ENCODE peak calls at places on chromosomes 12 and 14, in ten cellular contexts. One of them, this sample, is unnamed.

GRCh38 chr12:131882804-131883520 is 11.5 kb upstream of the ULK1 start:
- DNase-seq in spleen: no peak
- DNase-seq in Panc1: no peak
- DNase-seq in HCT116: no peak
- DNase-seq in SK-N-SH: no peak
- DNase-seq in vagina: no peak
- DNase-seq in HepG2: no peak
- DNase-seq in upper lobe of left lung: peak; percentile 44
- DNase-seq in K562: no peak
- DNase-seq in breast epithelium: no peak
- DNase-seq in this sample: no peak

GRCh38 chr12:3071107-3071506 is 6.1 kb upstream of the TSPAN9 start:
- DNase-seq in spleen: no peak
- DNase-seq in Panc1: no peak
- DNase-seq in HCT116: no peak
- DNase-seq in SK-N-SH: no peak
- DNase-seq in vagina: no peak
- DNase-seq in HepG2: peak; percentile 58
- DNase-seq in upper lobe of left lung: no peak
- DNase-seq in K562: no peak
- DNase-seq in breast epithelium: no peak
- DNase-seq in this sample: no peak

GRCh38 chr14:61466249-61466904 is 145.0 kb downstream of the PRKCH start:
- DNase-seq in spleen: no peak
- DNase-seq in Panc1: no peak
- DNase-seq in HCT116: no peak
- DNase-seq in SK-N-SH: no peak
- DNase-seq in vagina: peak; percentile 97
- DNase-seq in HepG2: peak; percentile 69
- DNase-seq in upper lobe of left lung: peak; percentile 46
- DNase-seq in K562: no peak
- DNase-seq in breast epithelium: no peak
- DNase-seq in this sample: peak; percentile 51

GRCh38 chr12:105279460-105280056 is 43.6 kb upstream of the APPL2 start:
- DNase-seq in spleen: no peak
- DNase-seq in Panc1: no peak
- DNase-seq in HCT116: peak; percentile 26
- DNase-seq in SK-N-SH: peak; percentile 16
- DNase-seq in vagina: no peak
- DNase-seq in HepG2: peak; percentile 22
- DNase-seq in upper lobe of left lung: no peak
- DNase-seq in K562: peak; percentile 15
- DNase-seq in breast epithelium: no peak
- DNase-seq in this sample: peak; percentile 25

GRCh38 chr12:49825971-49826421 is 2.2 kb downstream of the NCKAP5L start:
- DNase-seq in spleen: no peak
- DNase-seq in Panc1: no peak
- DNase-seq in HCT116: no peak
- DNase-seq in SK-N-SH: no peak
- DNase-seq in vagina: no peak
- DNase-seq in HepG2: no peak
- DNase-seq in upper lobe of left lung: no peak
- DNase-seq in K562: peak; percentile 6
- DNase-seq in breast epithelium: peak; percentile 80
- DNase-seq in this sample: no peak

GRCh38 chr14:61644185-61644584 is 51.1 kb upstream of the HIF1A start:
- DNase-seq in spleen: no peak
- DNase-seq in Panc1: no peak
- DNase-seq in HCT116: no peak
- DNase-seq in SK-N-SH: no peak
- DNase-seq in vagina: no peak
- DNase-seq in HepG2: no peak
- DNase-seq in upper lobe of left lung: no peak
- DNase-seq in K562: no peak
- DNase-seq in breast epithelium: no peak
- DNase-seq in this sample: no peak

GRCh38 chr12:77049767-77050353 is 15.5 kb downstream of the E2F7 start:
- DNase-seq in spleen: no peak
- DNase-seq in Panc1: no peak
- DNase-seq in HCT116: peak; percentile 63
- DNase-seq in SK-N-SH: peak; percentile 49
- DNase-seq in vagina: no peak
- DNase-seq in HepG2: peak; percentile 69
- DNase-seq in upper lobe of left lung: no peak
- DNase-seq in K562: peak; percentile 57
- DNase-seq in breast epithelium: no peak
- DNase-seq in this sample: no peak

GRCh38 chr12:124515981-124516380 is 51.4 kb downstream of the NCOR2 start:
- DNase-seq in spleen: no peak
- DNase-seq in Panc1: no peak
- DNase-seq in HCT116: no peak
- DNase-seq in SK-N-SH: no peak
- DNase-seq in vagina: no peak
- DNase-seq in HepG2: no peak
- DNase-seq in upper lobe of left lung: peak; percentile 40
- DNase-seq in K562: no peak
- DNase-seq in breast epithelium: no peak
- DNase-seq in this sample: no peak

DNA sequence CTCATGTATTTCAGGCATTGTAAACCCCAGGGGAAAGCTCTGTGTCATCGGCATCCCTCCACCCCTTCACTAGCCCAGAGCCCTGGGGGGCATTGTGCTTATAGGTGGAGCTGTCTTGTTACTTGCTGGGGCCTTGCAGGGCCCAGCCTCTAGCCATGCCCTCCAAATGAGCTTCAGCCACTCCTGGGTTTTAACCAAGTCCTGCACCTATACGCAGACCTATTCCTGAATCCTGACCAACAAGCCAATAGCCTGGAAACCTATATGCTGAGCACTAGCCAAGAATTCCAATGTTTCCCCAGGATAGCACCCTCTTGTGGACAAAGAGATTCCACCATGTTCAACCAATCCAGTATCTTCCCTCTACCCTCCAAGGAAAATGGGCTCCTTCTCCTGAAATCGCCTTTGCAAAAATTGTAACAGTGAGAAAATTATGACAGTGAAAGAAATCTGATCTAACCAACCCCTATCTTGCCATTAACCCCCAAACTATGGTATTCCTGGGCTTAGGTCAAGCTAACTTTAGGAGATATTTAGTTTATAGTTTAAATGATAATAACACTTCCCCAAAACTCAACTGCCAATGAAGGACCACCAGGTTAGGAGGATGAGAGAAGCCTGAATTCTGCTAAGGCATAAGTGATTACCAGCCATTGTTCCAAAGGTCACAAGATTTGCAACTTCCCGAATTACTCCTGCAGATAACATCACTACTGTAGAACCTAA is 55.5 kb downstream of the TTC7B start:
- DNase-seq in spleen: no peak
- DNase-seq in Panc1: no peak
- DNase-seq in HCT116: no peak
- DNase-seq in SK-N-SH: peak; percentile 48
- DNase-seq in vagina: peak; percentile 84
- DNase-seq in HepG2: peak; percentile 38
- DNase-seq in upper lobe of left lung: no peak
- DNase-seq in K562: peak; percentile 34
- DNase-seq in breast epithelium: no peak
- DNase-seq in this sample: no peak
- TF ChIP-seq CTCF in spleen: peak; percentile 59
- TF ChIP-seq CTCF in Panc1: peak; percentile 71
- TF ChIP-seq CTCF in HCT116: peak; percentile 78
- TF ChIP-seq CTCF in SK-N-SH: peak; percentile 64
- TF ChIP-seq CTCF in vagina: peak; percentile 21
- TF ChIP-seq CTCF in HepG2: peak; percentile 53
- TF ChIP-seq CTCF in upper lobe of left lung: no peak
- TF ChIP-seq CTCF in K562: peak; percentile 67
- TF ChIP-seq CTCF in breast epithelium: peak; percentile 32
- TF ChIP-seq CTCF in this sample: peak; percentile 49

DNA sequence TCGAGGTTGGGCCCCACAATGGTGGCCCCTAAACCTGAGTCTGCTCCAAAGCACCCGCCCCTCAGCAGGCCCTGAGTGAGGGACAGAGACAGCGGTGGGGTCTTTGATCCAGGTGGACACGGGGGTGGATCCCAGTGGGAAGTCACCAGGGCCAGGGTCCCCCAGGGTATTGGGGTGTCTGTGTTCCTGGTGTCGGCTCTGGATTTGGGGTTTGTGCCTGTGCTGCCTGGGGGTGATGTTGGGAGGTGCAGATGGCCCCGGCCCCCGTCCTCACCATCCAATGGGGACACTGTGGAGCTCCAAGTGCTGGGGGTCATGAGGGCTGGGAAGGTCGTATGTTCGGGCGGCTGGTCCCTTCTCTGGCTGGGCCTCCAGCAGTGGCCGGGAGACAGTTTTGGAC is 354.2 kb downstream of the TMEM121 start:
- DNase-seq in spleen: peak; percentile 40
- DNase-seq in Panc1: no peak
- DNase-seq in HCT116: no peak
- DNase-seq in SK-N-SH: no peak
- DNase-seq in vagina: no peak
- DNase-seq in HepG2: no peak
- DNase-seq in upper lobe of left lung: peak; percentile 15
- DNase-seq in K562: no peak
- DNase-seq in breast epithelium: no peak
- DNase-seq in this sample: no peak
- H3K9me3 ChIP-seq in spleen: no peaks in the 10 kb centered on the region
- H3K9me3 ChIP-seq in Panc1: no peaks in the 10 kb centered on the region
- H3K9me3 ChIP-seq in HCT116: no peaks in the 10 kb centered on the region
- H3K9me3 ChIP-seq in SK-N-SH: no peaks in the 10 kb centered on the region
- H3K9me3 ChIP-seq in vagina: no peaks in the 10 kb centered on the region
- H3K9me3 ChIP-seq in HepG2: no peaks in the 10 kb centered on the region
- H3K9me3 ChIP-seq in upper lobe of left lung: no peaks in the 10 kb centered on the region
- H3K9me3 ChIP-seq in K562: no peaks in the 10 kb centered on the region
- H3K9me3 ChIP-seq in breast epithelium: no peaks in the 10 kb centered on the region
- H3K9me3 ChIP-seq in this sample: no peaks in the 10 kb centered on the region

GRCh38 chr12:53733051-53733812 is 6.0 kb upstream of the CALCOCO1 start:
- DNase-seq in spleen: no peak
- DNase-seq in Panc1: no peak
- DNase-seq in HCT116: no peak
- DNase-seq in SK-N-SH: no peak
- DNase-seq in vagina: no peak
- DNase-seq in HepG2: no peak
- DNase-seq in upper lobe of left lung: no peak
- DNase-seq in K562: no peak
- DNase-seq in breast epithelium: no peak
- DNase-seq in this sample: no peak
- TF ChIP-seq POLR2AphosphoS5 in spleen: no peak
- TF ChIP-seq POLR2AphosphoS5 in Panc1: no peak
- TF ChIP-seq POLR2AphosphoS5 in HCT116: no peak
- TF ChIP-seq POLR2AphosphoS5 in SK-N-SH: no peak
- TF ChIP-seq POLR2AphosphoS5 in vagina: no peak
- TF ChIP-seq POLR2AphosphoS5 in HepG2: no peak
- TF ChIP-seq POLR2AphosphoS5 in upper lobe of left lung: no peak
- TF ChIP-seq POLR2AphosphoS5 in K562: no peak
- TF ChIP-seq POLR2AphosphoS5 in breast epithelium: no peak
- TF ChIP-seq POLR2AphosphoS5 in this sample: no peak

GRCh38 chr12:57419495-57419894 is 11.3 kb downstream of the R3HDM2 start:
- DNase-seq in spleen: no peak
- DNase-seq in Panc1: no peak
- DNase-seq in HCT116: no peak
- DNase-seq in SK-N-SH: no peak
- DNase-seq in vagina: no peak
- DNase-seq in HepG2: no peak
- DNase-seq in upper lobe of left lung: no peak
- DNase-seq in K562: no peak
- DNase-seq in breast epithelium: no peak
- DNase-seq in this sample: no peak
- TF ChIP-seq CTCF in spleen: no peak
- TF ChIP-seq CTCF in Panc1: no peak
- TF ChIP-seq CTCF in HCT116: no peak
- TF ChIP-seq CTCF in SK-N-SH: no peak
- TF ChIP-seq CTCF in vagina: no peak
- TF ChIP-seq CTCF in HepG2: no peak
- TF ChIP-seq CTCF in upper lobe of left lung: no peak
- TF ChIP-seq CTCF in K562: no peak
- TF ChIP-seq CTCF in breast epithelium: no peak
- TF ChIP-seq CTCF in this sample: no peak

DNA sequence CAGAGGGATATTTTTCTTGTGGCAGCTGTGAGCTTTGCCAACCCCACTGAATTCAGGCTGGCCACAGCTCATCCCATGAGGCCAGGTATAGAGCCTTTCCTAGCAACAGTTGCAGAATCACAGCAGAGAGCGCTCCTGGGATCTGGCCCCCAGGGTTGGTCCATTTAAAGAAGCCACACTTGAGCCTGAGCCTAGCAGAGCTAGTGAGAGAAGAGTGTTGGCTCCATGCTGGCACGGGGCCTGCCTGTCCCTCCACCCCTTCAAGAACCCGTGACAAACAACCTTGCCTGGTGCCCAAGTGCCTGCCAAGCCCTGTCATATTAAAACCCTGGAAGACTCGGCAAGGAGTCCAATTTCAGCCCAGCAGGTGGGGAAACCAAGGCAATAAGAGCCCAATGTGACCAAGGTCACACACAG is 91.6 kb downstream of the LRRC74A start:
- DNase-seq in spleen: no peak
- DNase-seq in Panc1: no peak
- DNase-seq in HCT116: no peak
- DNase-seq in SK-N-SH: no peak
- DNase-seq in vagina: no peak
- DNase-seq in HepG2: no peak
- DNase-seq in upper lobe of left lung: peak; percentile 75
- DNase-seq in K562: no peak
- DNase-seq in breast epithelium: peak; percentile 61
- DNase-seq in this sample: no peak
- H3K9me3 ChIP-seq in spleen: no peaks in the 10 kb centered on the region
- H3K9me3 ChIP-seq in Panc1: no peaks in the 10 kb centered on the region
- H3K9me3 ChIP-seq in HCT116: no peaks in the 10 kb centered on the region
- H3K9me3 ChIP-seq in SK-N-SH: no peaks in the 10 kb centered on the region
- H3K9me3 ChIP-seq in vagina: no peaks in the 10 kb centered on the region
- H3K9me3 ChIP-seq in HepG2: no peaks in the 10 kb centered on the region
- H3K9me3 ChIP-seq in upper lobe of left lung: no peaks in the 10 kb centered on the region
- H3K9me3 ChIP-seq in K562: no peaks in the 10 kb centered on the region
- H3K9me3 ChIP-seq in breast epithelium: no peaks in the 10 kb centered on the region
- H3K9me3 ChIP-seq in this sample: no peaks in the 10 kb centered on the region

DNA sequence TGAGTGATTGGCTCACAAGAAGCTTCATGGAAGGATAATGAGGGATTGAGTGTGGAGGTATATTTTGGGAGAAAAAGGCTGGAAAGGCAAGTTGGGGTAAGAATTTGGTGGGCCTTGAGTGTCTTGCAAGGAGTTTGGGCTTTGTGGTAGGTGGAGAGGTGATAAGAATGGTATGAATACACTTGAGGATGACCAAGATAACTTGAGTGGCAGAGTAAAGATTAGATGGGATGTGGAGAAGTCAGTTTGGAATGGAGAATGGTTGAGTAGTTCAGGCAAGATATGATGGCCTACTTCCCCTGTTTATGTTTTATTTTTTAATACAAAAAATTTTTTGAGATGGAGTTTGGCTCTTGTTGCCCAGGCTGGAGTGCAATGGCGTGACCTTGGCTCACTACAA is 9.1 kb downstream of the ADCK1 start:
- DNase-seq in spleen: no peak
- DNase-seq in Panc1: no peak
- DNase-seq in HCT116: no peak
- DNase-seq in SK-N-SH: no peak
- DNase-seq in vagina: no peak
- DNase-seq in HepG2: no peak
- DNase-seq in upper lobe of left lung: no peak
- DNase-seq in K562: no peak
- DNase-seq in breast epithelium: no peak
- DNase-seq in this sample: no peak
- TF ChIP-seq POLR2AphosphoS5 in spleen: no peak
- TF ChIP-seq POLR2AphosphoS5 in Panc1: no peak
- TF ChIP-seq POLR2AphosphoS5 in HCT116: no peak
- TF ChIP-seq POLR2AphosphoS5 in SK-N-SH: no peak
- TF ChIP-seq POLR2AphosphoS5 in vagina: no peak
- TF ChIP-seq POLR2AphosphoS5 in HepG2: no peak
- TF ChIP-seq POLR2AphosphoS5 in upper lobe of left lung: no peak
- TF ChIP-seq POLR2AphosphoS5 in K562: no peak
- TF ChIP-seq POLR2AphosphoS5 in breast epithelium: no peak
- TF ChIP-seq POLR2AphosphoS5 in this sample: no peak

GRCh38 chr12:121400332-121401139 is 618 bp downstream of the RNF34 start:
- DNase-seq in spleen: peak; percentile 90
- DNase-seq in Panc1: no peak
- DNase-seq in HCT116: peak; percentile 22
- DNase-seq in SK-N-SH: peak; percentile 69
- DNase-seq in vagina: peak; percentile 88
- DNase-seq in HepG2: peak; percentile 43
- DNase-seq in upper lobe of left lung: peak; percentile 41
- DNase-seq in K562: peak; percentile 34
- DNase-seq in breast epithelium: peak; percentile 20
- DNase-seq in this sample: peak; percentile 52
- TF ChIP-seq CTCF in spleen: no peak
- TF ChIP-seq CTCF in Panc1: no peak
- TF ChIP-seq CTCF in HCT116: no peak
- TF ChIP-seq CTCF in SK-N-SH: no peak
- TF ChIP-seq CTCF in vagina: no peak
- TF ChIP-seq CTCF in HepG2: no peak
- TF ChIP-seq CTCF in upper lobe of left lung: no peak
- TF ChIP-seq CTCF in K562: no peak
- TF ChIP-seq CTCF in breast epithelium: no peak
- TF ChIP-seq CTCF in this sample: no peak

This sample was measured in transverse colon.